ENCODE peak calls at places on chromosomes 12 and 14, in six cellular contexts. C is NCI-H1105 treated with DMSO at 0.1 percent for 48 hours; U is stimulated activated CD4-positive, alpha-beta T cell treated with anti-CD3 and anti-CD28 coated beads, Interleukin-2, amount 100 ng/mL, for 48 hours; F is HuH-7; S is effector CD4-positive, alpha-beta T cell; H is GM23248. Q is an unnamed sample.

GRCh38 chr14:102898776-102899515 is 23.5 kb upstream of the AMN start:
- DNase-seq in S (no peak), C (no peak), U (no peak), F (no peak), H (no peak), Q (peak)

GRCh38 chr14:90305176-90305601 is 26.6 kb downstream of the NRDE2 start:
- DNase-seq in F (no peak), H (no peak), S (no peak), U (no peak), C (no peak), Q (no peak)

GRCh38 chr12:26162174-26162573 is 33.2 kb upstream of the SSPN start:
- DNase-seq in H (no peak), F (no peak), C (no peak), U (no peak), S (no peak), Q (no peak)

GRCh38 chr14:99726538-99727095 is 42.5 kb downstream of the CYP46A1 start:
- DNase-seq in C (no peak), S (no peak), H (no peak), F (no peak), U (no peak), Q (no peak)

GRCh38 chr12:113582521-113583218 is 111.0 kb upstream of the LHX5 start:
- DNase-seq in U (no peak), H (no peak), C (peak), S (no peak), F (no peak), Q (peak)

GRCh38 chr12:108850854-108851573 is 6.4 kb downstream of the SSH1 start:
- DNase-seq in S (no peak), C (no peak), F (no peak), H (peak), U (no peak), Q (no peak)

GRCh38 chr12:53102883-53103807 is at the start of gene SOAT2:
- DNase-seq in F (peak), C (no peak), S (no peak), U (no peak), H (no peak), Q (peak)

GRCh38 chr14:57982161-57982560 is 116.3 kb upstream of the SLC35F4 start:
- DNase-seq in H (no peak), U (no peak), S (no peak), F (no peak), C (peak), Q (no peak)

GRCh38 chr14:85764809-85765208 is 234.9 kb downstream of the FLRT2 start:
- DNase-seq in S (no peak), H (no peak), F (peak), C (no peak), U (no peak), Q (no peak)

GRCh38 chr12:77940011-77940423 is 109.3 kb downstream of the NAV3 start:
- DNase-seq in U (no peak), S (no peak), H (peak), F (no peak), C (no peak), Q (no peak)

GRCh38 chr12:53252349-53252916 is 15.7 kb upstream of the ESPL1 start:
- DNase-seq in S (no peak), C (no peak), F (no peak), U (no peak), H (peak), Q (peak)

GRCh38 chr12:26666286-26666685 is 166.7 kb downstream of the ITPR2 start:
- DNase-seq in U (no peak), H (no peak), S (no peak), C (no peak), F (no peak), Q (no peak)

GRCh38 chr12:2092890-2093289 is 40.1 kb downstream of the CACNA1C start:
- DNase-seq in F (no peak), C (no peak), U (no peak), S (no peak), H (peak), Q (no peak)

GRCh38 chr12:27207626-27208413 is 36.3 kb upstream of the STK38L start:
- DNase-seq in S (no peak), F (no peak), H (no peak), C (no peak), U (peak), Q (no peak)

GRCh38 chr12:3152892-3153291 is 75.7 kb downstream of the TSPAN9 start:
- DNase-seq in C (no peak), S (no peak), F (no peak), H (no peak), U (no peak), Q (no peak)

GRCh38 chr14:99176156-99176945 is 95.6 kb downstream of the BCL11B start:
- DNase-seq in H (no peak), S (no peak), U (no peak), F (no peak), C (no peak), Q (no peak)

GRCh38 chr14:32201816-32202467 is at the start of gene RNU6-7:
- DNase-seq in S (peak), C (peak), F (peak), H (peak), U (no peak), Q (peak)

GRCh38 chr12:47758834-47759690 is at the start of gene RAPGEF3:
- DNase-seq in C (peak), U (peak), H (peak), S (peak), F (peak), Q (peak)

GRCh38 chr12:133221241-133221640 is 14.4 kb downstream of the ANHX start:
- DNase-seq in S (no peak), F (no peak), H (no peak), C (no peak), U (no peak), Q (no peak)

GRCh38 chr12:54658306-54659264 is 10.4 kb upstream of the DCD start:
- DNase-seq in S (peak), H (peak), U (peak), F (peak), C (no peak), Q (peak)

GRCh38 chr14:60645191-60645590 is 4.1 kb downstream of the SIX1 start:
- DNase-seq in H (peak), U (no peak), C (no peak), S (no peak), F (no peak), Q (no peak)

GRCh38 chr14:33693237-33693636 is 257.6 kb downstream of the EGLN3 start:
- DNase-seq in H (peak), F (no peak), S (no peak), U (no peak), C (no peak), Q (no peak)

GRCh38 chr14:64195194-64195593 is 99.0 kb downstream of the ESR2 start:
- DNase-seq in S (no peak), C (no peak), U (no peak), H (no peak), F (no peak), Q (no peak)

GRCh38 chr14:44898547-44898946 is 63.2 kb downstream of the KLHL28 start:
- DNase-seq in C (no peak), U (no peak), S (no peak), F (no peak), H (peak), Q (peak)

GRCh38 chr14:59484611-59485174 is 376 bp downstream of the JKAMP start:
- DNase-seq in C (no peak), H (peak), S (no peak), U (no peak), F (no peak), Q (no peak)

GRCh38 chr14:33271891-33272290 is 333.2 kb downstream of the NPAS3 start:
- DNase-seq in H (no peak), C (no peak), U (no peak), S (no peak), F (no peak), Q (no peak)

Q was measured in NCI-H510A treated with DMSO at 0.1 percent for 48 hours.